ENCODE peak calls at places on chromosomes 5 and 9, in six cellular contexts. One of them, this sample, is unnamed.

GRCh38 chr9:125749951-125750655 is 2.9 kb downstream of the PBX3 start:
- DNase-seq in uterus: no peak
- DNase-seq in NCI-H1092: no peak
- DNase-seq in AML-193: no peak
- DNase-seq in effector memory CD8-positive, alpha-beta T cell: no peak
- DNase-seq in fibroblast of pulmonary artery: no peak
- DNase-seq in this sample: no peak

GRCh38 chr5:74765201-74765600 is 1.7 kb downstream of the GFM2 start:
- DNase-seq in uterus: no peak
- DNase-seq in NCI-H1092: no peak
- DNase-seq in AML-193: no peak
- DNase-seq in effector memory CD8-positive, alpha-beta T cell: no peak
- DNase-seq in fibroblast of pulmonary artery: peak; percentile 22
- DNase-seq in this sample: no peak

GRCh38 chr9:34633851-34634550 is 3.6 kb downstream of the SIGMAR1 start:
- DNase-seq in uterus: peak; percentile 68
- DNase-seq in NCI-H1092: peak; percentile 57
- DNase-seq in AML-193: peak; percentile 75
- DNase-seq in effector memory CD8-positive, alpha-beta T cell: peak; percentile 74
- DNase-seq in fibroblast of pulmonary artery: peak; percentile 77
- DNase-seq in this sample: peak; percentile 82

GRCh38 chr5:56816546-56817081 is 1.3 kb downstream of the MAP3K1 start:
- DNase-seq in uterus: peak; percentile 36
- DNase-seq in NCI-H1092: peak; percentile 7
- DNase-seq in AML-193: peak; percentile 64
- DNase-seq in effector memory CD8-positive, alpha-beta T cell: peak; percentile 55
- DNase-seq in fibroblast of pulmonary artery: peak; percentile 49
- DNase-seq in this sample: peak; percentile 61

GRCh38 chr5:127001621-127002296 is 28.6 kb downstream of the MARCHF3 start:
- DNase-seq in uterus: no peak
- DNase-seq in NCI-H1092: no peak
- DNase-seq in AML-193: no peak
- DNase-seq in effector memory CD8-positive, alpha-beta T cell: no peak
- DNase-seq in fibroblast of pulmonary artery: peak; percentile 88
- DNase-seq in this sample: no peak

GRCh38 chr5:74042559-74043357 is 416.8 kb downstream of the ARHGEF28 start:
- DNase-seq in uterus: no peak
- DNase-seq in NCI-H1092: no peak
- DNase-seq in AML-193: no peak
- DNase-seq in effector memory CD8-positive, alpha-beta T cell: no peak
- DNase-seq in fibroblast of pulmonary artery: peak; percentile 95
- DNase-seq in this sample: no peak

GRCh38 chr9:89312154-89312616 is 1.2 kb downstream of the CKS2 start:
- DNase-seq in uterus: no peak
- DNase-seq in NCI-H1092: no peak
- DNase-seq in AML-193: peak; percentile 35
- DNase-seq in effector memory CD8-positive, alpha-beta T cell: no peak
- DNase-seq in fibroblast of pulmonary artery: no peak
- DNase-seq in this sample: no peak

GRCh38 chr9:36401179-36401740 is 1.2 kb upstream of the RNF38 start:
- DNase-seq in uterus: no peak
- DNase-seq in NCI-H1092: no peak
- DNase-seq in AML-193: peak; percentile 65
- DNase-seq in effector memory CD8-positive, alpha-beta T cell: no peak
- DNase-seq in fibroblast of pulmonary artery: peak; percentile 74
- DNase-seq in this sample: no peak

GRCh38 chr9:134339183-134339806 is 13.0 kb downstream of the RXRA start:
- DNase-seq in uterus: peak; percentile 45
- DNase-seq in NCI-H1092: no peak
- DNase-seq in AML-193: no peak
- DNase-seq in effector memory CD8-positive, alpha-beta T cell: no peak
- DNase-seq in fibroblast of pulmonary artery: peak; percentile 42
- DNase-seq in this sample: no peak

GRCh38 chr5:150045512-150045911 is 40.8 kb downstream of the CSF1R start:
- DNase-seq in uterus: no peak
- DNase-seq in NCI-H1092: no peak
- DNase-seq in AML-193: no peak
- DNase-seq in effector memory CD8-positive, alpha-beta T cell: no peak
- DNase-seq in fibroblast of pulmonary artery: no peak
- DNase-seq in this sample: no peak

GRCh38 chr5:137478043-137478442 is 21.1 kb downstream of the SPOCK1 start:
- DNase-seq in uterus: no peak
- DNase-seq in NCI-H1092: no peak
- DNase-seq in AML-193: no peak
- DNase-seq in effector memory CD8-positive, alpha-beta T cell: no peak
- DNase-seq in fibroblast of pulmonary artery: no peak
- DNase-seq in this sample: no peak

GRCh38 chr5:98827862-98828261 is 54.4 kb downstream of the RGMB start:
- DNase-seq in uterus: no peak
- DNase-seq in NCI-H1092: no peak
- DNase-seq in AML-193: no peak
- DNase-seq in effector memory CD8-positive, alpha-beta T cell: no peak
- DNase-seq in fibroblast of pulmonary artery: no peak
- DNase-seq in this sample: no peak

GRCh38 chr9:2260401-2261306 is 245.5 kb downstream of the SMARCA2 start:
- DNase-seq in uterus: no peak
- DNase-seq in NCI-H1092: peak; percentile 39
- DNase-seq in AML-193: no peak
- DNase-seq in effector memory CD8-positive, alpha-beta T cell: no peak
- DNase-seq in fibroblast of pulmonary artery: peak; percentile 51
- DNase-seq in this sample: no peak

GRCh38 chr5:150036513-150036912 is 36.0 kb downstream of the HMGXB3 start:
- DNase-seq in uterus: peak; percentile 67
- DNase-seq in NCI-H1092: no peak
- DNase-seq in AML-193: no peak
- DNase-seq in effector memory CD8-positive, alpha-beta T cell: no peak
- DNase-seq in fibroblast of pulmonary artery: peak; percentile 94
- DNase-seq in this sample: no peak

GRCh38 chr5:33462456-33462855 is 21.7 kb downstream of the TARS1 start:
- DNase-seq in uterus: no peak
- DNase-seq in NCI-H1092: no peak
- DNase-seq in AML-193: no peak
- DNase-seq in effector memory CD8-positive, alpha-beta T cell: no peak
- DNase-seq in fibroblast of pulmonary artery: no peak
- DNase-seq in this sample: no peak

GRCh38 chr5:17127743-17128231 is 89.6 kb upstream of the BASP1 start:
- DNase-seq in uterus: no peak
- DNase-seq in NCI-H1092: no peak
- DNase-seq in AML-193: no peak
- DNase-seq in effector memory CD8-positive, alpha-beta T cell: no peak
- DNase-seq in fibroblast of pulmonary artery: peak; percentile 80
- DNase-seq in this sample: no peak

GRCh38 chr5:175609504-175609903 is 48.4 kb upstream of the HRH2 start:
- DNase-seq in uterus: no peak
- DNase-seq in NCI-H1092: no peak
- DNase-seq in AML-193: no peak
- DNase-seq in effector memory CD8-positive, alpha-beta T cell: no peak
- DNase-seq in fibroblast of pulmonary artery: no peak
- DNase-seq in this sample: no peak

GRCh38 chr9:4515958-4516375 is 25.7 kb downstream of the SLC1A1 start:
- DNase-seq in uterus: no peak
- DNase-seq in NCI-H1092: no peak
- DNase-seq in AML-193: no peak
- DNase-seq in effector memory CD8-positive, alpha-beta T cell: no peak
- DNase-seq in fibroblast of pulmonary artery: peak; percentile 43
- DNase-seq in this sample: no peak

GRCh38 chr5:157309796-157310195 is 43.9 kb downstream of the CYFIP2 start:
- DNase-seq in uterus: no peak
- DNase-seq in NCI-H1092: no peak
- DNase-seq in AML-193: no peak
- DNase-seq in effector memory CD8-positive, alpha-beta T cell: no peak
- DNase-seq in fibroblast of pulmonary artery: no peak
- DNase-seq in this sample: no peak

GRCh38 chr9:6096821-6097220 is 81.4 kb upstream of the RANBP6 start:
- DNase-seq in uterus: no peak
- DNase-seq in NCI-H1092: no peak
- DNase-seq in AML-193: no peak
- DNase-seq in effector memory CD8-positive, alpha-beta T cell: no peak
- DNase-seq in fibroblast of pulmonary artery: peak; percentile 71
- DNase-seq in this sample: no peak

GRCh38 chr9:135211524-135211890 is 124.0 kb downstream of the OLFM1 start:
- DNase-seq in uterus: no peak
- DNase-seq in NCI-H1092: no peak
- DNase-seq in AML-193: no peak
- DNase-seq in effector memory CD8-positive, alpha-beta T cell: no peak
- DNase-seq in fibroblast of pulmonary artery: no peak
- DNase-seq in this sample: no peak

GRCh38 chr9:116899337-116900006 is 212.4 kb downstream of the TRIM32 start:
- DNase-seq in uterus: no peak
- DNase-seq in NCI-H1092: no peak
- DNase-seq in AML-193: no peak
- DNase-seq in effector memory CD8-positive, alpha-beta T cell: no peak
- DNase-seq in fibroblast of pulmonary artery: no peak
- DNase-seq in this sample: no peak

GRCh38 chr9:108254236-108254635 is 601.5 kb downstream of the ACTL7B start:
- DNase-seq in uterus: no peak
- DNase-seq in NCI-H1092: no peak
- DNase-seq in AML-193: no peak
- DNase-seq in effector memory CD8-positive, alpha-beta T cell: no peak
- DNase-seq in fibroblast of pulmonary artery: peak; percentile 25
- DNase-seq in this sample: no peak

This sample was measured in CD8-positive, alpha-beta memory T cell.